ENCODE peak calls at places on chromosome 17, in ten cellular contexts. A is ovary; I is cardiac muscle cell; D is CD8-positive, alpha-beta T cell; T is SK-N-SH; W is ascending aorta; Q is Panc1; H is kidney epithelial cell; E is MM.1S; C is stomach. B is an unnamed sample.
A peak's percentile ranks its signal among the peaks of the same experiment; 100 is the strongest.

GRCh38 chr17:75535119-75535537 is 9.6 kb downstream of the LLGL2 start:
- DNase-seq in I (no peak), C (peak; percentile 53), H (no peak), E (no peak), Q (no peak), D (peak; percentile 81), T (no peak), A (no peak), W (no peak), B (no peak)

GRCh38 chr17:40023590-40024292 is 8.5 kb downstream of the CSF3 start:
- DNase-seq in H (no peak), D (no peak), T (no peak), E (no peak), I (no peak), W (no peak), C (peak; percentile 81), Q (no peak), A (peak; percentile 47), B (peak; percentile 43)

GRCh38 chr17:8837438-8838075 is 29.9 kb downstream of the PIK3R6 start:
- DNase-seq in H (no peak), D (peak; percentile 31), I (no peak), C (no peak), W (peak; percentile 44), A (no peak), E (no peak), T (no peak), Q (no peak), B (peak; percentile 48)

GRCh38 chr17:65668211-65668610 is 106.8 kb upstream of the AXIN2 start:
- DNase-seq in I (no peak), Q (no peak), H (no peak), C (no peak), W (no peak), D (no peak), E (no peak), A (no peak), T (no peak), B (no peak)

GRCh38 chr17:38584350-38584925 is 21.3 kb downstream of the SRCIN1 start:
- DNase-seq in I (peak; percentile 69), A (peak; percentile 52), H (no peak), E (peak; percentile 51), Q (no peak), D (peak; percentile 78), C (peak; percentile 79), T (peak; percentile 86), W (peak; percentile 79), B (peak; percentile 95)

GRCh38 chr17:35849469-35850348 is 19.0 kb downstream of the HEATR9 start:
- DNase-seq in C (peak; percentile 45), W (no peak), D (peak; percentile 76), T (peak; percentile 55), A (peak; percentile 27), E (peak; percentile 67), I (peak; percentile 80), H (peak; percentile 39), Q (peak; percentile 28), B (peak; percentile 89)

GRCh38 chr17:45218895-45219661 is 2.6 kb upstream of the FMNL1 start:
- DNase-seq in E (peak; percentile 74), Q (no peak), A (peak; percentile 88), W (peak; percentile 92), D (peak; percentile 95), C (peak; percentile 92), T (peak; percentile 86), H (no peak), I (peak; percentile 86), B (peak; percentile 98)

GRCh38 chr17:43069368-43069898 is 44.4 kb downstream of the RND2 start:
- DNase-seq in A (no peak), E (no peak), T (no peak), Q (no peak), D (no peak), I (no peak), C (no peak), H (no peak), W (no peak), B (no peak)

GRCh38 chr17:78859051-78859450 is 18.4 kb upstream of the USP36 start:
- DNase-seq in H (no peak), C (no peak), Q (no peak), E (no peak), I (no peak), W (no peak), T (no peak), D (no peak), A (no peak), B (no peak)

GRCh38 chr17:76569607-76570279 is 15.9 kb downstream of the ST6GALNAC2 start:
- DNase-seq in W (no peak), D (no peak), E (no peak), I (no peak), H (no peak), Q (no peak), C (peak; percentile 90), T (peak; percentile 41), A (no peak), B (peak; percentile 66)

GRCh38 chr17:43363926-43364285 is 34.9 kb upstream of the ARL4D start:
- DNase-seq in H (no peak), D (no peak), W (peak; percentile 60), E (no peak), Q (no peak), T (no peak), C (no peak), A (no peak), I (no peak), B (no peak)

GRCh38 chr17:40475234-40476210 is 25.9 kb downstream of the TNS4 start:
- DNase-seq in A (peak; percentile 24), C (no peak), Q (no peak), E (no peak), W (no peak), H (no peak), T (no peak), I (no peak), D (no peak), B (no peak)

GRCh38 chr17:74987909-74988711 is 678 bp downstream of the CDR2L start:
- DNase-seq in E (no peak), H (no peak), A (peak; percentile 88), C (peak; percentile 74), D (no peak), W (peak; percentile 94), I (peak; percentile 73), T (peak; percentile 86), Q (no peak), B (peak; percentile 93)

GRCh38 chr17:28710948-28711722 is 553 bp downstream of the PROCA1 start:
- DNase-seq in I (peak; percentile 97), W (peak; percentile 94), C (peak; percentile 93), T (peak; percentile 99), D (peak; percentile 90), A (peak; percentile 91), Q (no peak), E (peak; percentile 78), H (no peak), B (peak; percentile 100)

GRCh38 chr17:29210879-29211278 is 30.7 kb upstream of the MYO18A start:
- DNase-seq in A (no peak), E (no peak), D (no peak), T (no peak), C (no peak), W (no peak), I (no peak), H (no peak), Q (no peak), B (no peak)

GRCh38 chr17:81386646-81387234 is 8.5 kb upstream of the BAHCC1 start:
- DNase-seq in Q (no peak), E (no peak), D (no peak), H (no peak), T (peak; percentile 73), W (no peak), I (peak; percentile 78), A (peak; percentile 70), C (peak; percentile 56), B (peak; percentile 87)

GRCh38 chr17:694239-694638 is 20.4 kb downstream of the VPS53 start:
- DNase-seq in Q (peak; percentile 91), A (no peak), D (no peak), C (no peak), E (no peak), H (peak; percentile 96), W (no peak), T (no peak), I (no peak), B (no peak)

GRCh38 chr17:17088511-17089205 is 46.4 kb downstream of the MPRIP start:
- DNase-seq in Q (no peak), C (no peak), W (no peak), A (no peak), I (no peak), H (no peak), D (no peak), T (no peak), E (peak; percentile 8), B (no peak)

DNA sequence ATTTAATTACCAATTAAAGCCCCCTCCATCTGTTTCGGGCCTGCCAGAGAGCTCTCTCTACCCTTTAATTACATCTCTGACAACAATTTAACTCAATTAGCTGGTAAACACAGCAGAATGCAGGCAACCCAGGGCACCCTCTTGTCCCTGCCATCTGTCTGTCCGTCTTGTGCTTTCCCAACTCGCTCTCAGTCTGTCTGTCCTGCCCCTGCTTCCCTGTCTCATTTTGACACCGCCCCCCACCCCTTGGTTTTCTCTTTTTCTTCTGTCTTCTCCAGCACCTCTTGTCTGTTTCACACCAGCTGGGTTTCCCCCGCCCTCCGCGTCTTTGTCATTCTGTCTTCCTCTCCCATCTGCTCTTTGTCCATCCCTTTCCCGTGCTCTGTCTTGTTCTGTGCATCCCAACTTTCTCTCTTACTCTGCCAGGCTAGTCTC is 32.8 kb downstream of the CDK5RAP3 start:
- DNase-seq in H (no peak), T (no peak), I (no peak), W (no peak), A (no peak), D (no peak), C (no peak), Q (no peak), E (no peak), B (peak; percentile 80)
- TF ChIP-seq CTCF in H (no peak), T (no peak), I (no peak), W (no peak), A (no peak), D (no peak), C (no peak), Q (no peak), E (no peak), B (no peak)

GRCh38 chr17:51017270-51017669 is 103.4 kb downstream of the SPAG9 start:
- DNase-seq in D (no peak), A (no peak), E (no peak), Q (no peak), C (no peak), I (no peak), T (no peak), W (no peak), H (no peak), B (no peak)
- H3K36me3 ChIP-seq in D (peaks cover 10% of the 10 kb centered on the region), A (no peaks in the 10 kb centered on the region), E (peaks cover 4% of the 10 kb centered on the region), Q (peaks cover 16% of the 10 kb centered on the region), C (peaks cover 88% of the 10 kb centered on the region), I (peaks cover 34% of the 10 kb centered on the region), T (peaks cover 58% of the 10 kb centered on the region), W (peaks cover 58% of the 10 kb centered on the region), H (no peaks in the 10 kb centered on the region), B (peaks cover 58% of the 10 kb centered on the region)

GRCh38 chr17:10879110-10879509 is 41.2 kb upstream of the PIRT start:
- DNase-seq in E (no peak), T (peak; percentile 9), W (no peak), H (no peak), Q (no peak), A (no peak), D (no peak), I (peak; percentile 61), C (peak; percentile 50), B (peak; percentile 91)
- TF ChIP-seq CTCF in E (no peak), T (no peak), W (no peak), H (peak; percentile 31), Q (peak; percentile 63), A (no peak), D (no peak), I (peak; percentile 16), C (no peak), B (peak; percentile 91)

DNA sequence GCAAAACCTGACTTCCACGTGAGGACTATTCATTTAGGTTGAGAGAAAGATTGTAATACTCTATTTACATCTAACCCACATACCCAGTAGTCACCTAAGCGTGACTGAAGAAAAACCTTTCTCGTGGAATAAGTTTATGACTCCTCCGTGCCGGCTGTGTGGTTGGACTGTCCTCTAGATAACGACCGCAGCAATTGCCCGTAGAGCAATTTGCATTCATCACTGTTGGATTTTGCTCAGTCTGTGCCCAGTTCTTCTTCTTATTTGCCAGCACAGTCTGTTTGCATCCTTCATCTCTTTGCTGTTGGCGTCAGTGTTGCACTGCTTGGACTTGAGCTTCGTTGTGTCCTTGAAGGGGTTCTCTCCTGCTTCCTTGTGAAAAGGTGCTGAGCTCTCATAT is 131.3 kb downstream of the CYB561 start:
- DNase-seq in W (no peak), C (no peak), I (no peak), Q (no peak), A (no peak), E (no peak), D (no peak), H (peak; percentile 4), T (no peak), B (no peak)
- H3K36me3 ChIP-seq in W (peaks cover 12% of the 10 kb centered on the region), C (peaks cover 22% of the 10 kb centered on the region), I (peaks cover 20% of the 10 kb centered on the region), Q (no peaks in the 10 kb centered on the region), A (no peaks in the 10 kb centered on the region), E (no peaks in the 10 kb centered on the region), D (no peaks in the 10 kb centered on the region), H (no peaks in the 10 kb centered on the region), T (peaks cover 55% of the 10 kb centered on the region), B (no peaks in the 10 kb centered on the region)

B was measured in endodermal cell.